ENCODE peak calls at places on chromosome 6, in six cellular contexts. O, D, R, J, U and C are unnamed samples.

GRCh38 chr6:5736016-5736738 is 270.5 kb downstream of the NRN1 start:
- DNase-seq in O (no peak), R (no peak), D (no peak), J (no peak), U (no peak), C (no peak)

GRCh38 chr6:31546962-31547726 is at the start of gene NFKBIL1:
- DNase-seq in D (peak), U (peak), J (peak), R (peak), O (peak), C (peak)

GRCh38 chr6:46015119-46015968 is at the start of gene CLIC5:
- DNase-seq in R (no peak), U (no peak), J (no peak), D (peak), O (peak), C (no peak)

GRCh38 chr6:32271427-32271826 is 47.6 kb upstream of the NOTCH4 start:
- DNase-seq in R (no peak), D (no peak), O (no peak), U (no peak), J (no peak), C (no peak)

GRCh38 chr6:121794630-121795029 is 359.2 kb downstream of the GJA1 start:
- DNase-seq in O (no peak), U (peak), R (peak), D (peak), J (peak), C (peak)

GRCh38 chr6:15793288-15793687 is 130.5 kb upstream of the DTNBP1 start:
- DNase-seq in R (peak), U (no peak), O (no peak), D (peak), J (peak), C (peak)

GRCh38 chr6:20483902-20484497 is 50.3 kb upstream of the CDKAL1 start:
- DNase-seq in O (no peak), D (peak), J (no peak), U (no peak), R (peak), C (peak)

GRCh38 chr6:113879186-113880096 is 22.3 kb downstream of the MARCKS start:
- DNase-seq in U (peak), J (peak), R (peak), D (peak), O (peak), C (peak)

GRCh38 chr6:159097256-159097655 is 52.5 kb upstream of the TAGAP start:
- DNase-seq in O (no peak), R (no peak), J (no peak), D (no peak), U (no peak), C (no peak)

GRCh38 chr6:35497571-35498406 is 910 bp upstream of the TEAD3 start:
- DNase-seq in O (peak), J (peak), D (peak), R (peak), U (peak), C (peak)